ENCODE peak calls at places on chromosomes 11 and 22, in seven cellular contexts. N is HepG2, X is HCT116, Q is SK-N-SH, G is H1, O is GM12878, U is K562. W is an unnamed sample.

GRCh38 chr22:46593211-46593676 is 26.9 kb upstream of the GRAMD4 start:
- DNase-seq in N (no peak), X (no peak), Q (no peak), G (no peak), O (no peak), U (no peak), W (no peak)

GRCh38 chr11:26234451-26234850 is 97.5 kb upstream of the ANO3 start:
- DNase-seq in N (no peak), X (no peak), Q (no peak), G (no peak), O (no peak), U (no peak), W (no peak)

GRCh38 chr11:108733479-108734116 is 68.7 kb downstream of the DDX10 start:
- DNase-seq in N (no peak), X (no peak), Q (no peak), G (no peak), O (peak; percentile 93), U (no peak), W (no peak)

GRCh38 chr11:118251858-118252652 is at the start of gene MPZL3:
- DNase-seq in N (peak; percentile 91), X (peak; percentile 96), Q (peak; percentile 74), G (peak; percentile 29), O (peak; percentile 85), U (peak; percentile 80), W (peak; percentile 99)

GRCh38 chr11:2116680-2117079 is 22.5 kb downstream of the IGF2 start:
- DNase-seq in N (no peak), X (no peak), Q (no peak), G (no peak), O (no peak), U (no peak), W (no peak)

GRCh38 chr11:17445240-17445795 is 31.3 kb downstream of the ABCC8 start:
- DNase-seq in N (no peak), X (no peak), Q (no peak), G (no peak), O (no peak), U (no peak), W (no peak)

GRCh38 chr11:316031-316701 is 2.3 kb downstream of the IFITM1 start:
- DNase-seq in N (no peak), X (no peak), Q (peak; percentile 43), G (no peak), O (no peak), U (peak; percentile 43), W (no peak)

GRCh38 chr11:21511835-21512440 is 680.9 kb upstream of the ANO5 start:
- DNase-seq in N (peak; percentile 48), X (peak; percentile 3), Q (peak; percentile 36), G (peak; percentile 71), O (no peak), U (peak; percentile 29), W (peak; percentile 89)

GRCh38 chr22:20420157-20420842 is 17.3 kb downstream of the SCARF2 start:
- DNase-seq in N (no peak), X (no peak), Q (no peak), G (no peak), O (no peak), U (no peak), W (no peak)

GRCh38 chr22:48594757-48595510 is 1232.7 kb downstream of the BRD1 start:
- DNase-seq in N (no peak), X (no peak), Q (no peak), G (no peak), O (no peak), U (no peak), W (no peak)

GRCh38 chr11:78398715-78399114 is 18.9 kb downstream of the GAB2 start:
- DNase-seq in N (no peak), X (no peak), Q (no peak), G (no peak), O (no peak), U (no peak), W (no peak)

GRCh38 chr22:27348634-27349033 is 452.9 kb downstream of the MN1 start:
- DNase-seq in N (no peak), X (no peak), Q (no peak), G (no peak), O (no peak), U (no peak), W (no peak)

GRCh38 chr22:35521358-35522264 is 19.0 kb upstream of the RASD2 start:
- DNase-seq in N (no peak), X (no peak), Q (no peak), G (no peak), O (no peak), U (peak; percentile 56), W (no peak)

GRCh38 chr22:44365832-44366231 is 53.1 kb upstream of the SHISAL1 start:
- DNase-seq in N (no peak), X (no peak), Q (no peak), G (no peak), O (no peak), U (no peak), W (no peak)

GRCh38 chr11:2380807-2381350 is 3.8 kb downstream of the CD81 start:
- DNase-seq in N (no peak), X (no peak), Q (no peak), G (no peak), O (peak; percentile 55), U (no peak), W (no peak)

GRCh38 chr11:10658621-10659338 is 34.8 kb downstream of the IRAG1 start:
- DNase-seq in N (no peak), X (no peak), Q (no peak), G (no peak), O (no peak), U (no peak), W (no peak)

GRCh38 chr22:46480396-46480795 is 57.0 kb downstream of the CELSR1 start:
- DNase-seq in N (no peak), X (no peak), Q (no peak), G (no peak), O (no peak), U (no peak), W (no peak)

GRCh38 chr11:60756307-60757032 is at the start of gene MS4A15:
- DNase-seq in N (peak; percentile 36), X (peak; percentile 29), Q (peak; percentile 57), G (no peak), O (no peak), U (peak; percentile 57), W (peak; percentile 53)

GRCh38 chr11:72220696-72221363 is 3.7 kb upstream of the INPPL1 start:
- DNase-seq in N (no peak), X (no peak), Q (no peak), G (no peak), O (no peak), U (no peak), W (no peak)

GRCh38 chr11:17720796-17721171 is 1.4 kb downstream of the MYOD1 start:
- DNase-seq in N (no peak), X (no peak), Q (peak; percentile 65), G (no peak), O (no peak), U (no peak), W (no peak)

GRCh38 chr22:44215287-44215686 is 34.6 kb downstream of the PARVG start:
- DNase-seq in N (no peak), X (no peak), Q (no peak), G (no peak), O (no peak), U (no peak), W (no peak)

GRCh38 chr22:34070051-34070450 is 149.8 kb upstream of the LARGE1 start:
- DNase-seq in N (no peak), X (no peak), Q (no peak), G (no peak), O (no peak), U (no peak), W (no peak)

GRCh38 chr11:67628710-67629385 is 889 bp downstream of the NUDT8 start:
- DNase-seq in N (no peak), X (no peak), Q (no peak), G (no peak), O (no peak), U (no peak), W (no peak)

GRCh38 chr11:27786331-27786730 is 86.1 kb upstream of the BDNF start:
- DNase-seq in N (no peak), X (no peak), Q (no peak), G (no peak), O (no peak), U (no peak), W (no peak)

GRCh38 chr11:69401715-69402114 is 79.7 kb upstream of the LINC01488 start:
- DNase-seq in N (no peak), X (no peak), Q (no peak), G (no peak), O (no peak), U (no peak), W (no peak)

DNA sequence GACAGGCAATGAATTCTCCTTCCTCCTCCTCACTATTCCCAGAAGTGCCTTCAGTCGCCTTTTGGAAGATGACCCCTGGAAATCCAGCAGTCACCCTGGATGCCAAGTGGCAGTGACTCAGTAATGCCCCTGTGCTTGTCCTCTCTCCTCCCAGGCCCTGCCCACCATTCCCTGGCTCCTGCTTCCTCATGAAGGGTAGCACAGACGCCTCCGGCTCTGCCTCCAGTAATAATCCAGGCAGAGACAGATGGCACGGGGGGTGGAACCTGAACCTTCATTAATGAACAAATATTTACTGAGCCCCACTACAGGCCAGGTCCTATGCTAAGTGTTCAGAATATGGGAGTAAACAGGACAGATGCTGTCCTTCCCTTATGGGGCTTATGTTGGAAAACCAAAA is 23.2 kb downstream of the SYT13 start:
- DNase-seq in N (no peak), X (no peak), Q (no peak), G (no peak), O (no peak), U (no peak), W (no peak)
- TF ChIP-seq JUND in N (no peak), X (no peak), Q (no peak), G (no peak), O (no peak), U (no peak), W (no peak)

GRCh38 chr11:12211331-12212065 is 101.1 kb downstream of the MICAL2 start:
- DNase-seq in N (no peak), X (no peak), Q (no peak), G (no peak), O (no peak), U (no peak), W (no peak)
- TF ChIP-seq JUND in N (no peak), X (no peak), Q (no peak), G (no peak), O (no peak), U (no peak), W (no peak)

DNA sequence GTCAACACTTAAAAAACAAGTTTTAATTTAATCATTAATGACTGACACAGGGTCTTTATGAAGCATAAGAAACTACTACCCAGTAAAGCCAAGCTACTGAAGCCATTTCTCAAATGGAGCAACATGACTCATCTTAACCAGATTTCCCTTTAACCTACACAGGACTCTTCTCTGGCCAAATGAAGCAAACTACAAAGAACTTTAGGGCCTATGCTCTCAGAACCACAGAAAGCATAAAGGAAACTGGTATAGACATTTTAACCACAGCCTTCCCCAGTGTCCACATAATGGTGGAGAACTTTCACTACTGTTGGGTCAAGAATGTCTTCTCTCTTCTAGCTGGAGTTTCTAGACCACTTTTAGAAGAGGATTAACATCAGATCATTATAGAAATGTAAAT is 34.6 kb downstream of the ALG9 start:
- DNase-seq in N (no peak), X (no peak), Q (no peak), G (no peak), O (peak; percentile 46), U (no peak), W (no peak)
- TF ChIP-seq JUND in N (no peak), X (no peak), Q (no peak), G (no peak), O (no peak), U (no peak), W (no peak)

DNA sequence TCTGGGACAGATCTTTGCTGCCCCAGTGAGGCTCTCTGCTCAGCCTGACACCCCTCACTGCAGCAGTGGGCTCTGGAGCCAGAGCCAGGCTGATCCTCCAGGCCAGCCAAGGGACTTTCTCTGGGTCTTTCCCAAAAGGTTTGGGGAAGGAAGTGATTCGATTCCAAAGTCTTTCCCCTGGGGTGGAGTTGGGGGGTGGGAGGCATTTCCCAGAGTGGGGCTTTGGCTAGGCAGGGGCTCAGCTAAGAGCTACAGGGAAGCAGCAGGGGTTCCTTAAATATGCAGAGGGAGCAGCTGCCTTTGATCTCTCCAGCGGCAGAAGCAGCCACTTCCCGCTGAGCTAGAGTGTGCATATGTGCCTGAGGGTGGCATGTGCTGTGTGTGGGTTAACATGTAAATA is 192.9 kb downstream of the INSC start:
- DNase-seq in N (no peak), X (no peak), Q (no peak), G (peak; percentile 39), O (no peak), U (no peak), W (no peak)
- TF ChIP-seq JUND in N (no peak), X (no peak), Q (no peak), G (no peak), O (no peak), U (no peak), W (no peak)